ENCODE peak calls at places on chromosomes 3 and 15, in four cellular contexts. One of them, this sample, is unnamed.

GRCh38 chr3:54565956-54566355 is 361.9 kb downstream of the LRTM1 start:
- DNase-seq in neural progenitor cell: no peak
- DNase-seq in ovary: no peak
- DNase-seq in right lobe of liver: no peak
- DNase-seq in this sample: no peak

GRCh38 chr3:49602877-49603411 is 48.7 kb downstream of the BSN start:
- DNase-seq in neural progenitor cell: no peak
- DNase-seq in ovary: no peak
- DNase-seq in right lobe of liver: no peak
- DNase-seq in this sample: no peak

GRCh38 chr15:33091983-33092688 is 102.4 kb downstream of the FMN1 start:
- DNase-seq in neural progenitor cell: no peak
- DNase-seq in ovary: peak; percentile 16
- DNase-seq in right lobe of liver: no peak
- DNase-seq in this sample: no peak

GRCh38 chr3:16668776-16669545 is 63.7 kb upstream of the DAZL start:
- DNase-seq in neural progenitor cell: no peak
- DNase-seq in ovary: no peak
- DNase-seq in right lobe of liver: no peak
- DNase-seq in this sample: no peak

GRCh38 chr3:196227629-196228493 is 11.5 kb downstream of the SLC51A start:
- DNase-seq in neural progenitor cell: no peak
- DNase-seq in ovary: peak; percentile 71
- DNase-seq in right lobe of liver: no peak
- DNase-seq in this sample: no peak

GRCh38 chr15:91431041-91431715 is 331.1 kb downstream of the SV2B start:
- DNase-seq in neural progenitor cell: no peak
- DNase-seq in ovary: no peak
- DNase-seq in right lobe of liver: no peak
- DNase-seq in this sample: no peak

GRCh38 chr3:79247367-79248103 is 520.3 kb downstream of the ROBO1 start:
- DNase-seq in neural progenitor cell: peak; percentile 5
- DNase-seq in ovary: no peak
- DNase-seq in right lobe of liver: no peak
- DNase-seq in this sample: no peak

GRCh38 chr3:4734454-4734853 is 241.3 kb downstream of the ITPR1 start:
- DNase-seq in neural progenitor cell: no peak
- DNase-seq in ovary: no peak
- DNase-seq in right lobe of liver: no peak
- DNase-seq in this sample: no peak

GRCh38 chr3:158470944-158471638 is 99.9 kb upstream of the MLF1 start:
- DNase-seq in neural progenitor cell: no peak
- DNase-seq in ovary: no peak
- DNase-seq in right lobe of liver: no peak
- DNase-seq in this sample: no peak

GRCh38 chr3:114033721-114034120 is 22.6 kb downstream of the CCDC191 start:
- DNase-seq in neural progenitor cell: peak; percentile 59
- DNase-seq in ovary: no peak
- DNase-seq in right lobe of liver: no peak
- DNase-seq in this sample: no peak

GRCh38 chr3:98962189-98962930 is 60.9 kb upstream of the DCBLD2 start:
- DNase-seq in neural progenitor cell: no peak
- DNase-seq in ovary: no peak
- DNase-seq in right lobe of liver: no peak
- DNase-seq in this sample: no peak

GRCh38 chr15:77468896-77469295 is 48.2 kb downstream of the HMG20A start:
- DNase-seq in neural progenitor cell: no peak
- DNase-seq in ovary: no peak
- DNase-seq in right lobe of liver: no peak
- DNase-seq in this sample: no peak

GRCh38 chr15:83287541-83288027 is 3.1 kb upstream of the BNC1 start:
- DNase-seq in neural progenitor cell: no peak
- DNase-seq in ovary: no peak
- DNase-seq in right lobe of liver: no peak
- DNase-seq in this sample: no peak

GRCh38 chr15:74275957-74276356 is 39.8 kb downstream of the CCDC33 start:
- DNase-seq in neural progenitor cell: peak; percentile 32
- DNase-seq in ovary: no peak
- DNase-seq in right lobe of liver: no peak
- DNase-seq in this sample: no peak

GRCh38 chr3:81466161-81466560 is 295.3 kb downstream of the GBE1 start:
- DNase-seq in neural progenitor cell: no peak
- DNase-seq in ovary: no peak
- DNase-seq in right lobe of liver: no peak
- DNase-seq in this sample: no peak

GRCh38 chr3:98826126-98826525 is 63.0 kb downstream of the ST3GAL6 start:
- DNase-seq in neural progenitor cell: no peak
- DNase-seq in ovary: no peak
- DNase-seq in right lobe of liver: no peak
- DNase-seq in this sample: no peak

GRCh38 chr3:107680698-107681097 is 157.9 kb downstream of the BBX start:
- DNase-seq in neural progenitor cell: no peak
- DNase-seq in ovary: no peak
- DNase-seq in right lobe of liver: no peak
- DNase-seq in this sample: no peak

GRCh38 chr3:29764603-29765254 is 483.9 kb downstream of the RBMS3 start:
- DNase-seq in neural progenitor cell: no peak
- DNase-seq in ovary: peak; percentile 28
- DNase-seq in right lobe of liver: peak; percentile 50
- DNase-seq in this sample: no peak

GRCh38 chr15:87752250-87752951 is 504.1 kb downstream of the NTRK3 start:
- DNase-seq in neural progenitor cell: no peak
- DNase-seq in ovary: no peak
- DNase-seq in right lobe of liver: no peak
- DNase-seq in this sample: no peak

GRCh38 chr3:16462679-16463078 is 50.8 kb downstream of the RFTN1 start:
- DNase-seq in neural progenitor cell: no peak
- DNase-seq in ovary: no peak
- DNase-seq in right lobe of liver: no peak
- DNase-seq in this sample: no peak

GRCh38 chr15:84112025-84112424 is 123.5 kb upstream of the GOLGA6L4 start:
- DNase-seq in neural progenitor cell: no peak
- DNase-seq in ovary: no peak
- DNase-seq in right lobe of liver: no peak
- DNase-seq in this sample: no peak

GRCh38 chr3:114299421-114299820 is 5.6 kb downstream of the TIGIT start:
- DNase-seq in neural progenitor cell: peak; percentile 52
- DNase-seq in ovary: no peak
- DNase-seq in right lobe of liver: peak; percentile 44
- DNase-seq in this sample: no peak

GRCh38 chr15:77624868-77625267 is 7.8 kb downstream of the LINGO1 start:
- DNase-seq in neural progenitor cell: no peak
- DNase-seq in ovary: no peak
- DNase-seq in right lobe of liver: no peak
- DNase-seq in this sample: no peak

GRCh38 chr3:117103645-117104044 is 394.1 kb downstream of the TUSC7 start:
- DNase-seq in neural progenitor cell: no peak
- DNase-seq in ovary: no peak
- DNase-seq in right lobe of liver: no peak
- DNase-seq in this sample: no peak

GRCh38 chr3:114562557-114562956 is 268.7 kb downstream of the TIGIT start:
- DNase-seq in neural progenitor cell: no peak
- DNase-seq in ovary: no peak
- DNase-seq in right lobe of liver: no peak
- DNase-seq in this sample: no peak

GRCh38 chr3:159795776-159796175 is 192.9 kb upstream of the IL12A start:
- DNase-seq in neural progenitor cell: no peak
- DNase-seq in ovary: no peak
- DNase-seq in right lobe of liver: no peak
- DNase-seq in this sample: no peak

GRCh38 chr15:100801256-100801900 is 78.3 kb upstream of the ALDH1A3 start:
- DNase-seq in neural progenitor cell: no peak
- DNase-seq in ovary: no peak
- DNase-seq in right lobe of liver: no peak
- DNase-seq in this sample: no peak

GRCh38 chr3:49899815-49900214 is 3.9 kb downstream of the MST1R start:
- DNase-seq in neural progenitor cell: peak; percentile 70
- DNase-seq in ovary: no peak
- DNase-seq in right lobe of liver: no peak
- DNase-seq in this sample: no peak

GRCh38 chr3:48595075-48595525 is at the start of gene COL7A1:
- DNase-seq in neural progenitor cell: no peak
- DNase-seq in ovary: no peak
- DNase-seq in right lobe of liver: no peak
- DNase-seq in this sample: no peak

GRCh38 chr15:90002428-90002844 is 1.3 kb downstream of the ZNF710 start:
- DNase-seq in neural progenitor cell: peak; percentile 70
- DNase-seq in ovary: peak; percentile 63
- DNase-seq in right lobe of liver: peak; percentile 54
- DNase-seq in this sample: peak; percentile 42

GRCh38 chr15:62068071-62068786 is 1.5 kb downstream of the C2CD4A start:
- DNase-seq in neural progenitor cell: peak; percentile 80
- DNase-seq in ovary: peak; percentile 33
- DNase-seq in right lobe of liver: peak; percentile 62
- DNase-seq in this sample: peak; percentile 73

GRCh38 chr3:74443102-74443501 is 171.4 kb downstream of the CNTN3 start:
- DNase-seq in neural progenitor cell: no peak
- DNase-seq in ovary: no peak
- DNase-seq in right lobe of liver: no peak
- DNase-seq in this sample: no peak

GRCh38 chr3:71724584-71725278 is 471 bp downstream of the EIF4E3 start:
- DNase-seq in neural progenitor cell: peak; percentile 63
- DNase-seq in ovary: peak; percentile 58
- DNase-seq in right lobe of liver: peak; percentile 66
- DNase-seq in this sample: peak; percentile 34

GRCh38 chr3:107260221-107260620 is 117.0 kb upstream of the CCDC54 start:
- DNase-seq in neural progenitor cell: no peak
- DNase-seq in ovary: no peak
- DNase-seq in right lobe of liver: no peak
- DNase-seq in this sample: no peak

DNA sequence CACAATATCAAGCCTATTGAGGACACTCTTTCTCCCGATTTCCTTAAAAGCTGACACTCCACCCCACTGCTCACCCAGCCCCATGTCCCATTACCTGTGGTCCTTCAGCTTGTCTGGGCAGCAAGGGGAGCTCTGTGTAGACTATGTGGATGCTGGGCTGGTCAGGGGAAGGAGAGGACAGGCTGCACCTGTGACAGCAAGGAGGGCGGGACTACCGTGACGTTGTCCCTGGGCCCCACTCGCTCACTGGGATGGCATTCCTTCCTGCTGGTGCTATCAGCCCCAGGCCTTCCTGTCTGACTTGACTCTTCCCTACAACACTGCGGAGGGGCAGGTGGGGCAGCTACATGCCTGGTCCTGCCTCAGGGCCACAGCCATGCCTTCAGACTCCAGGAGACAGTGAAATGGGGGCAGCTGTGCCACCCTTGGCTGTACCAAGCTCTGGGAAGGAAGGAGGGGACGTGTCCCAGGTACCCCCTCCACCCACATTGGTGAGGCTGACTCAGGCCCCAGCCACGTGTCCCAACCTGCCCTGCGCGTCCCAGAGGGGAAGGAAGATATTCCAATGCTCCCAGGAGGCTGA is at the start of gene TMEM40:
- DNase-seq in neural progenitor cell: no peak
- DNase-seq in ovary: no peak
- DNase-seq in right lobe of liver: no peak
- DNase-seq in this sample: no peak
- H3K4me1 ChIP-seq in neural progenitor cell: peaks cover 4% of the 10 kb centered on the region
- H3K4me1 ChIP-seq in ovary: peaks cover 4% of the 10 kb centered on the region
- H3K4me1 ChIP-seq in right lobe of liver: no peaks in the 10 kb centered on the region
- H3K4me1 ChIP-seq in this sample: peaks cover 5% of the 10 kb centered on the region

DNA sequence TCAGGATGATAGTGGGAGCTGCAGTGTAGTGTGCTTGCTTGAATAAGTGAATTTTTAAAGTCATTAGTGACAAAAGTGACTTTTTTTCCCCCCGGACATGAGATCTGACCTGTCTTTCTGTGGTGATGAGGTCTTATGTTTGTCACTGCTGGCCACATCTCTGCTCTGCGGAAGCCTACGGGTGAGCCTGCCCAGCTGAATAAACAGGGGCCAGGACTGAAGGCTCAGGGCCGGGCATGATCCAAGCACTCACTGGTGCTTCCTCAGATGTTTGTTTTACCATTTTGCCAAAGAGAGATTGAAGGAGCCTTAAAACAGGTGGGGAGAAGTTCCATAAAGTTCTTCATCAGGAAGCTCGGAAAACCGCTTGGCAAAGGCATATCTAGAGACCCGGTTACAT is 35.0 kb downstream of the RPL39L start:
- DNase-seq in neural progenitor cell: no peak
- DNase-seq in ovary: no peak
- DNase-seq in right lobe of liver: no peak
- DNase-seq in this sample: peak; percentile 64
- H3K27ac ChIP-seq in neural progenitor cell: no peak overlapping the region
- H3K27ac ChIP-seq in ovary: no peak overlapping the region
- H3K27ac ChIP-seq in right lobe of liver: no peak overlapping the region
- H3K27ac ChIP-seq in this sample: peak overlapping the region; percentile 84

GRCh38 chr3:128084675-128085021 is 32.4 kb downstream of the SEC61A1 start:
- DNase-seq in neural progenitor cell: no peak
- DNase-seq in ovary: no peak
- DNase-seq in right lobe of liver: no peak
- DNase-seq in this sample: no peak
- H3K36me3 ChIP-seq in neural progenitor cell: no peaks in the 10 kb centered on the region
- H3K36me3 ChIP-seq in ovary: no peaks in the 10 kb centered on the region
- H3K36me3 ChIP-seq in right lobe of liver: no peaks in the 10 kb centered on the region
- H3K36me3 ChIP-seq in this sample: no peaks in the 10 kb centered on the region

GRCh38 chr15:31080618-31081017 is 20.9 kb downstream of the TRPM1 start:
- DNase-seq in neural progenitor cell: peak; percentile 94
- DNase-seq in ovary: peak; percentile 80
- DNase-seq in right lobe of liver: peak; percentile 89
- DNase-seq in this sample: no peak
- H3K4me1 ChIP-seq in neural progenitor cell: peaks cover 18% of the 10 kb centered on the region
- H3K4me1 ChIP-seq in ovary: no peaks in the 10 kb centered on the region
- H3K4me1 ChIP-seq in right lobe of liver: no peaks in the 10 kb centered on the region
- H3K4me1 ChIP-seq in this sample: no peaks in the 10 kb centered on the region

DNA sequence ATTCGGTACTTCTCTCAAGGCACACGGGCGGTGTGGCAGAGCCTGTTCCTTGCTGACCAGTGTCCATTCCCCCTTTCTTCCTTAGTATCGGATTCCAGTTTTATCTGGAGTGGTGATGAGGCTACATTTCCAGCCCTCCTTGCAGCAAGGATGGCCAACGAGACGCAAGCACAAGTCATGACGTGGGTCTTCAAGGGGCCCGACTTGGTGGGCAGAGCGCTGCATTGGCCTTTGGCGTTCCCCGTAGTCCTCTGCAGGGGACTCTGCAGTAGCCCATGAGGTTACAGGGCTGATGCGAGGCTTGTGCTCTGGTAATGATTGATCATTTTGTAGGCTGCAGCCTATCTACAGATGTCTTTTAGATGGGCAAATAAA is 194.5 kb downstream of the OPA1 start:
- DNase-seq in neural progenitor cell: no peak
- DNase-seq in ovary: no peak
- DNase-seq in right lobe of liver: no peak
- DNase-seq in this sample: no peak
- H3K27ac ChIP-seq in neural progenitor cell: no peak overlapping the region
- H3K27ac ChIP-seq in ovary: no peak overlapping the region
- H3K27ac ChIP-seq in right lobe of liver: no peak overlapping the region
- H3K27ac ChIP-seq in this sample: no peak overlapping the region

This sample was measured in tibial artery.